ENCODE peak calls at places on chromosomes 16 and 17, in six cellular contexts. One of them, this sample, is unnamed.

GRCh38 chr16:22424161-22424937 is 49.9 kb upstream of the CDR2 start:
- DNase-seq in astrocyte of the spinal cord: no peak
- DNase-seq in T-helper 17 cell: no peak
- DNase-seq in nephron progenitor cell: no peak
- DNase-seq in NCI-H1436: no peak
- DNase-seq in HTR-8/SVneo: no peak
- DNase-seq in this sample: no peak

GRCh38 chr16:2715519-2715918 is 4.5 kb downstream of the PRSS27 start:
- DNase-seq in astrocyte of the spinal cord: peak; percentile 38
- DNase-seq in T-helper 17 cell: peak; percentile 79
- DNase-seq in nephron progenitor cell: peak; percentile 93
- DNase-seq in NCI-H1436: no peak
- DNase-seq in HTR-8/SVneo: no peak
- DNase-seq in this sample: peak; percentile 46

GRCh38 chr17:83126275-83126930 is 47.0 kb downstream of the METRNL start:
- DNase-seq in astrocyte of the spinal cord: no peak
- DNase-seq in T-helper 17 cell: no peak
- DNase-seq in nephron progenitor cell: no peak
- DNase-seq in NCI-H1436: no peak
- DNase-seq in HTR-8/SVneo: no peak
- DNase-seq in this sample: no peak

GRCh38 chr16:25613931-25614330 is 77.8 kb upstream of the HS3ST4 start:
- DNase-seq in astrocyte of the spinal cord: no peak
- DNase-seq in T-helper 17 cell: no peak
- DNase-seq in nephron progenitor cell: no peak
- DNase-seq in NCI-H1436: no peak
- DNase-seq in HTR-8/SVneo: no peak
- DNase-seq in this sample: no peak

GRCh38 chr17:63029520-63029919 is 63.5 kb downstream of the TANC2 start:
- DNase-seq in astrocyte of the spinal cord: peak; percentile 65
- DNase-seq in T-helper 17 cell: no peak
- DNase-seq in nephron progenitor cell: no peak
- DNase-seq in NCI-H1436: no peak
- DNase-seq in HTR-8/SVneo: peak; percentile 19
- DNase-seq in this sample: peak; percentile 72

GRCh38 chr17:12736526-12736925 is 52.8 kb upstream of the ARHGAP44 start:
- DNase-seq in astrocyte of the spinal cord: peak; percentile 5
- DNase-seq in T-helper 17 cell: no peak
- DNase-seq in nephron progenitor cell: no peak
- DNase-seq in NCI-H1436: no peak
- DNase-seq in HTR-8/SVneo: no peak
- DNase-seq in this sample: peak; percentile 25

GRCh38 chr16:85389679-85390470 is 223.2 kb upstream of the GSE1 start:
- DNase-seq in astrocyte of the spinal cord: no peak
- DNase-seq in T-helper 17 cell: no peak
- DNase-seq in nephron progenitor cell: peak; percentile 34
- DNase-seq in NCI-H1436: no peak
- DNase-seq in HTR-8/SVneo: no peak
- DNase-seq in this sample: no peak

GRCh38 chr17:42744806-42745617 is at the start of gene EZH1:
- DNase-seq in astrocyte of the spinal cord: peak; percentile 91
- DNase-seq in T-helper 17 cell: peak; percentile 89
- DNase-seq in nephron progenitor cell: peak; percentile 93
- DNase-seq in NCI-H1436: peak; percentile 98
- DNase-seq in HTR-8/SVneo: peak; percentile 100
- DNase-seq in this sample: peak; percentile 86

GRCh38 chr17:42289863-42290165 is 1.5 kb downstream of the STAT5A start:
- DNase-seq in astrocyte of the spinal cord: no peak
- DNase-seq in T-helper 17 cell: no peak
- DNase-seq in nephron progenitor cell: no peak
- DNase-seq in NCI-H1436: no peak
- DNase-seq in HTR-8/SVneo: no peak
- DNase-seq in this sample: no peak

GRCh38 chr17:17570207-17570797 is 21.2 kb downstream of the PEMT start:
- DNase-seq in astrocyte of the spinal cord: peak; percentile 17
- DNase-seq in T-helper 17 cell: no peak
- DNase-seq in nephron progenitor cell: peak; percentile 48
- DNase-seq in NCI-H1436: peak; percentile 66
- DNase-seq in HTR-8/SVneo: peak; percentile 65
- DNase-seq in this sample: peak; percentile 13

GRCh38 chr16:66874079-66874775 is 6.1 kb upstream of the PDP2 start:
- DNase-seq in astrocyte of the spinal cord: peak; percentile 67
- DNase-seq in T-helper 17 cell: no peak
- DNase-seq in nephron progenitor cell: no peak
- DNase-seq in NCI-H1436: peak; percentile 29
- DNase-seq in HTR-8/SVneo: no peak
- DNase-seq in this sample: peak; percentile 49

GRCh38 chr17:68509151-68510057 is 2.8 kb upstream of the PRKAR1A start:
- DNase-seq in astrocyte of the spinal cord: no peak
- DNase-seq in T-helper 17 cell: no peak
- DNase-seq in nephron progenitor cell: peak; percentile 20
- DNase-seq in NCI-H1436: no peak
- DNase-seq in HTR-8/SVneo: no peak
- DNase-seq in this sample: no peak

GRCh38 chr16:56202036-56202435 is 10.7 kb downstream of the GNAO1 start:
- DNase-seq in astrocyte of the spinal cord: no peak
- DNase-seq in T-helper 17 cell: no peak
- DNase-seq in nephron progenitor cell: no peak
- DNase-seq in NCI-H1436: no peak
- DNase-seq in HTR-8/SVneo: no peak
- DNase-seq in this sample: no peak

GRCh38 chr17:68033636-68034451 is 1.7 kb upstream of the KPNA2 start:
- DNase-seq in astrocyte of the spinal cord: peak; percentile 60
- DNase-seq in T-helper 17 cell: no peak
- DNase-seq in nephron progenitor cell: no peak
- DNase-seq in NCI-H1436: no peak
- DNase-seq in HTR-8/SVneo: peak; percentile 86
- DNase-seq in this sample: peak; percentile 65

GRCh38 chr17:45311406-45311761 is 5.4 kb downstream of the MAP3K14 start:
- DNase-seq in astrocyte of the spinal cord: no peak
- DNase-seq in T-helper 17 cell: no peak
- DNase-seq in nephron progenitor cell: no peak
- DNase-seq in NCI-H1436: no peak
- DNase-seq in HTR-8/SVneo: no peak
- DNase-seq in this sample: no peak

GRCh38 chr17:45332989-45333701 is 16.3 kb upstream of the MAP3K14 start:
- DNase-seq in astrocyte of the spinal cord: no peak
- DNase-seq in T-helper 17 cell: no peak
- DNase-seq in nephron progenitor cell: no peak
- DNase-seq in NCI-H1436: no peak
- DNase-seq in HTR-8/SVneo: no peak
- DNase-seq in this sample: no peak

GRCh38 chr17:57984226-57984890 is 3.7 kb downstream of the VEZF1 start:
- DNase-seq in astrocyte of the spinal cord: no peak
- DNase-seq in T-helper 17 cell: no peak
- DNase-seq in nephron progenitor cell: no peak
- DNase-seq in NCI-H1436: no peak
- DNase-seq in HTR-8/SVneo: no peak
- DNase-seq in this sample: no peak

GRCh38 chr17:47603830-47604229 is 45.9 kb upstream of the KPNB1 start:
- DNase-seq in astrocyte of the spinal cord: no peak
- DNase-seq in T-helper 17 cell: no peak
- DNase-seq in nephron progenitor cell: peak; percentile 17
- DNase-seq in NCI-H1436: peak; percentile 33
- DNase-seq in HTR-8/SVneo: no peak
- DNase-seq in this sample: no peak

GRCh38 chr17:72240333-72240732 is 119.5 kb downstream of the SOX9 start:
- DNase-seq in astrocyte of the spinal cord: no peak
- DNase-seq in T-helper 17 cell: no peak
- DNase-seq in nephron progenitor cell: no peak
- DNase-seq in NCI-H1436: no peak
- DNase-seq in HTR-8/SVneo: no peak
- DNase-seq in this sample: no peak

GRCh38 chr17:77322534-77323412 is 182.0 kb downstream of the SEC14L1 start:
- DNase-seq in astrocyte of the spinal cord: peak; percentile 100
- DNase-seq in T-helper 17 cell: no peak
- DNase-seq in nephron progenitor cell: peak; percentile 59
- DNase-seq in NCI-H1436: no peak
- DNase-seq in HTR-8/SVneo: peak; percentile 97
- DNase-seq in this sample: peak; percentile 99

GRCh38 chr17:1058423-1059130 is 61.6 kb downstream of the TIMM22 start:
- DNase-seq in astrocyte of the spinal cord: peak; percentile 26
- DNase-seq in T-helper 17 cell: peak; percentile 28
- DNase-seq in nephron progenitor cell: no peak
- DNase-seq in NCI-H1436: no peak
- DNase-seq in HTR-8/SVneo: no peak
- DNase-seq in this sample: peak; percentile 35

GRCh38 chr16:79093554-79093967 is 507.0 kb downstream of the MAF start:
- DNase-seq in astrocyte of the spinal cord: no peak
- DNase-seq in T-helper 17 cell: peak; percentile 18
- DNase-seq in nephron progenitor cell: no peak
- DNase-seq in NCI-H1436: no peak
- DNase-seq in HTR-8/SVneo: no peak
- DNase-seq in this sample: no peak

GRCh38 chr16:23678430-23679273 is at the start of gene PLK1:
- DNase-seq in astrocyte of the spinal cord: peak; percentile 85
- DNase-seq in T-helper 17 cell: peak; percentile 61
- DNase-seq in nephron progenitor cell: peak; percentile 88
- DNase-seq in NCI-H1436: peak; percentile 82
- DNase-seq in HTR-8/SVneo: peak; percentile 86
- DNase-seq in this sample: peak; percentile 76

GRCh38 chr17:66949501-66949900 is 15.0 kb upstream of the CACNG4 start:
- DNase-seq in astrocyte of the spinal cord: no peak
- DNase-seq in T-helper 17 cell: no peak
- DNase-seq in nephron progenitor cell: no peak
- DNase-seq in NCI-H1436: no peak
- DNase-seq in HTR-8/SVneo: no peak
- DNase-seq in this sample: peak; percentile 8

GRCh38 chr17:19904412-19904811 is 36.7 kb upstream of the ULK2 start:
- DNase-seq in astrocyte of the spinal cord: peak; percentile 39
- DNase-seq in T-helper 17 cell: no peak
- DNase-seq in nephron progenitor cell: no peak
- DNase-seq in NCI-H1436: no peak
- DNase-seq in HTR-8/SVneo: no peak
- DNase-seq in this sample: peak; percentile 60

GRCh38 chr17:28379814-28380571 is 8.5 kb downstream of the SARM1 start:
- DNase-seq in astrocyte of the spinal cord: no peak
- DNase-seq in T-helper 17 cell: no peak
- DNase-seq in nephron progenitor cell: no peak
- DNase-seq in NCI-H1436: no peak
- DNase-seq in HTR-8/SVneo: peak; percentile 88
- DNase-seq in this sample: peak; percentile 57

GRCh38 chr16:48231675-48232214 is 12.4 kb upstream of the LONP2 start:
- DNase-seq in astrocyte of the spinal cord: peak; percentile 38
- DNase-seq in T-helper 17 cell: no peak
- DNase-seq in nephron progenitor cell: peak; percentile 28
- DNase-seq in NCI-H1436: no peak
- DNase-seq in HTR-8/SVneo: peak; percentile 32
- DNase-seq in this sample: peak; percentile 49

GRCh38 chr16:14196011-14196410 is 124.9 kb downstream of the MRTFB start:
- DNase-seq in astrocyte of the spinal cord: no peak
- DNase-seq in T-helper 17 cell: no peak
- DNase-seq in nephron progenitor cell: no peak
- DNase-seq in NCI-H1436: no peak
- DNase-seq in HTR-8/SVneo: no peak
- DNase-seq in this sample: peak; percentile 18

GRCh38 chr16:49493836-49494235 is 120.2 kb downstream of the C16orf78 start:
- DNase-seq in astrocyte of the spinal cord: no peak
- DNase-seq in T-helper 17 cell: no peak
- DNase-seq in nephron progenitor cell: no peak
- DNase-seq in NCI-H1436: no peak
- DNase-seq in HTR-8/SVneo: no peak
- DNase-seq in this sample: no peak

This sample was measured in IMR-90.